ENCODE peak calls at places on chromosomes 12 and 14, in four cellular contexts. V is K562, J is HL-60, B is GM12878. F is an unnamed sample.

GRCh38 chr12:13288501-13288900 is 92.0 kb downstream of the EMP1 start:
- DNase-seq in J (no peak), B (no peak), V (peak; percentile 38), F (no peak)

GRCh38 chr14:23028800-23029199 is 5.9 kb downstream of the PSMB5 start:
- DNase-seq in V (no peak), B (no peak), J (no peak), F (no peak)

GRCh38 chr12:127381043-127381668 is 885.8 kb upstream of the TMEM132C start:
- DNase-seq in V (peak; percentile 83), B (no peak), J (peak; percentile 5), F (peak; percentile 65)

GRCh38 chr12:64103821-64104220 is 118.3 kb downstream of the KICS2 start:
- DNase-seq in V (no peak), B (no peak), J (no peak), F (no peak)

GRCh38 chr12:58804749-58805148 is 115.6 kb downstream of the LRIG3 start:
- DNase-seq in B (no peak), V (peak; percentile 13), J (no peak), F (no peak)

GRCh38 chr14:53249059-53249458 is 95.9 kb upstream of the DDHD1 start:
- DNase-seq in V (no peak), B (no peak), J (no peak), F (no peak)

GRCh38 chr12:15527201-15527782 is 205.0 kb downstream of the PTPRO start:
- DNase-seq in J (no peak), B (no peak), V (no peak), F (no peak)

GRCh38 chr14:74618078-74618952 is 6.3 kb upstream of the LTBP2 start:
- DNase-seq in B (no peak), V (no peak), J (peak; percentile 81), F (no peak)

GRCh38 chr14:50039734-50040400 is 76.5 kb downstream of the VCPKMT start:
- DNase-seq in V (no peak), B (no peak), J (peak; percentile 84), F (no peak)

GRCh38 chr14:73965206-73965605 is 15.1 kb downstream of the COQ6 start:
- DNase-seq in J (no peak), V (no peak), B (no peak), F (no peak)

GRCh38 chr14:71693373-71693772 is 238.9 kb upstream of the RGS6 start:
- DNase-seq in J (no peak), B (no peak), V (no peak), F (no peak)

GRCh38 chr12:21894792-21895392 is 46.3 kb downstream of the ABCC9 start:
- DNase-seq in V (no peak), J (no peak), B (no peak), F (no peak)

GRCh38 chr12:104049278-104050257 is at the start of gene GLT8D2:
- DNase-seq in V (no peak), B (no peak), J (no peak), F (no peak)

GRCh38 chr12:46831335-46832083 is 5.7 kb upstream of the SLC38A4 start:
- DNase-seq in B (no peak), J (no peak), V (no peak), F (no peak)

GRCh38 chr12:1527789-1528188 is 66.6 kb downstream of the FBXL14 start:
- DNase-seq in J (no peak), B (no peak), V (no peak), F (no peak)

GRCh38 chr14:29763342-29763858 is 164.2 kb downstream of the PRKD1 start:
- DNase-seq in J (no peak), B (no peak), V (no peak), F (no peak)

GRCh38 chr12:42957136-42957535 is 367.6 kb upstream of the PRICKLE1 start:
- DNase-seq in B (no peak), J (no peak), V (no peak), F (no peak)

GRCh38 chr12:51076235-51076930 is 7.0 kb downstream of the CSRNP2 start:
- DNase-seq in V (no peak), B (no peak), J (peak; percentile 26), F (no peak)

GRCh38 chr12:42798811-42799438 is 209.4 kb upstream of the PRICKLE1 start:
- DNase-seq in V (no peak), J (no peak), B (no peak), F (no peak)

GRCh38 chr12:5524116-5524768 is 92.3 kb downstream of the NTF3 start:
- DNase-seq in J (no peak), V (no peak), B (no peak), F (no peak)

GRCh38 chr12:9148926-9149325 is 33.2 kb upstream of the A2M start:
- DNase-seq in B (no peak), V (no peak), J (no peak), F (no peak)

GRCh38 chr12:93402333-93403311 is 24.9 kb downstream of the NUDT4 start:
- DNase-seq in B (no peak), J (no peak), V (no peak), F (no peak)

DNA sequence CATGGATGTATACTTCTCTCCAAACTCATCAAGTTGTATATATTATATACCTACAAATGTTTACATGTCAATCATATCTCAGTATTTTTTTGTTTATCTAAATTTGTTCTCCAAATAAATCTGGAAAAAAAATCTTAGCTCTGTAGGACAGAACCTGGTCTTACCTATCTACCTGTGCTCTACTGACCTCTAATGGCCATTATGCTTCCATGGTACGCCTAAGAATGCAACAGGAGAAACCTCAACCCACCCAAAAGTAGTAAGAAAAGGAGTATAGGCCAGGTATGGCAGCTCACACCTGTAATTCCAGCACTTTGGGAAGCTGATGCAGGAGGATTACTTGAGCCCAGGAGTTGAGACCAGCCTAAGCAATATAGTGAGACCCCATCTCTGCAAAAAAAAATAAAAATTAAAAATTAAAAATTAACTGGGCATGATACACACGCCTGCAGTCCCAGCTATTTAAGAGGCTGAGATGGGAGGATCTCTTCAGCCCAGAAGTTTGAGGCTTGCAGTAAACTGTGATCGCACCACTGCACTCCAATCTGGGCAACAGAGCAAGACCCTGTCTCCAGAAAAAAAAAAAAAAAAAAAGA is 8.7 kb downstream of the OR11H4 start:
- DNase-seq in V (peak; percentile 8), B (no peak), J (no peak), F (no peak)
- TF ChIP-seq SPI1 in V (no peak), B (no peak), J (no peak), F (no peak)

DNA sequence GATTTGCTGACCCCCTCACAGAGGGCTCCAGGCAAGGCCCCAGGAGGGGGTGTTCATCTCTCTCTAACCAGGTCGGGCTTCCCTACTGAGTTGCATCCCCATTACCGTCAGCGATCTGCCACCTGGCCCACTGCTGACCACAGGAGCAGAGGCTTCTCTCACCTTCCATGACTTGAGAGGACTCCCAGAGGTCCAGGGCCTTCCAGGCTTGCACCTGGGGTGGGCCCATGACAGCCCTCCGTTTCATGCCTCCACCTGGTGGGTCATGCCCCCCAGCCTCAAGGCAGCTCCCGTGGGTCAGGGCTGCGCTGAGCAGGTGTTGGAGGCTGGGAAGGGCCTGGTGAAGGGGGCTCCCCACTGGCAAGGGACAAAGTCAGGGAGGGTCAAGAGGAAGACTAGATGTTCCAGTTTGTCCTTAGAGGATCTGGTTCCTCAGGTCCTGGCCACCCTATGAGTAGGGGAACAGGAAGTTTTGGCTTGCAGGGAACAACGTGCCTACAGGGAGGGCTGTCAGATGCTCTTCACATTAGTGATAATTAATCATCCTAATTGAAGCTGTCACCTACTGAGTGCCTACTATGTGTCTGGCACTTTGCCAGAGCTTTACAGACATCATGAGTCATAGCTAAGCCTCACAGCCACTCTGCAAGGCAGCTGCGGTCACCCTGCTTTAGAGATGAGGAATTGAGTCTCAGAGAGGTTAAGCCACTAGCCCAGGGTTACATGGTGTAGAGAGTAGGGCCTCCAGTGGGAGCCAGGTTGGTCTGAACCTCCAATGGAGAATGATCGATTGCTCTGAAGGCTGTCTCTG is 13.8 kb downstream of the NFKBIA start:
- DNase-seq in J (no peak), B (no peak), V (peak; percentile 56), F (no peak)
- TF ChIP-seq SPI1 in J (no peak), B (no peak), V (no peak), F (no peak)

GRCh38 chr12:77060883-77061240 is 4.5 kb downstream of the E2F7 start:
- DNase-seq in J (no peak), V (no peak), B (peak; percentile 53), F (no peak)

GRCh38 chr12:77065361-77066204 is at the start of gene E2F7:
- DNase-seq in B (peak; percentile 56), J (peak; percentile 83), V (peak; percentile 100), F (peak; percentile 90)

GRCh38 chr12:77062396-77062795 is 3.0 kb downstream of the E2F7 start:
- DNase-seq in J (no peak), V (no peak), B (no peak), F (no peak)

GRCh38 chr12:77064891-77065360 is 443 bp downstream of the E2F7 start:
- DNase-seq in J (no peak), B (no peak), V (no peak), F (no peak)

GRCh38 chr12:77062846-77063461 is 2.4 kb downstream of the E2F7 start:
- DNase-seq in B (peak; percentile 64), J (no peak), V (no peak), F (no peak)
- TF ChIP-seq SPI1 in B (no peak), J (no peak), V (no peak), F (no peak)

DNA sequence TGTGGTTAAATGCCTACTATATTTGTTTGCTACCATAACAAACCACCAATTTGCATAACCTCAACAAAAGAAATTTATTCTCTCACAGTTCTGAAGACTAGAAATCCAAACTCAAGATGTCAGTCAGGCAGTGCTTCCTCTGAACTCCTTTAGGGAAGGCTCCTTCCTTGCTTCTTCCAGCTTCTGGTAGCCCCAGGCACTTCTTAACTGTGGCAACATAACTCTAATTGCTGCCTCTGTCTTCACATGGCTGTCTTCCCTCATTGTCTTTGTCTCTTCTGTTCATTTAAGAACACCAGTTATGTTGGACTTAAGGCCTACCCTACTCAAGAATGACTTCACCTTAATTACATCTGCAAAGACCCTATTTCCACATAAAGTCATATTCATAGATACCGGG is 206.9 kb downstream of the SYT1 start:
- DNase-seq in J (no peak), V (no peak), B (no peak), F (no peak)
- TF ChIP-seq SPI1 in J (no peak), V (no peak), B (no peak), F (no peak)

DNA sequence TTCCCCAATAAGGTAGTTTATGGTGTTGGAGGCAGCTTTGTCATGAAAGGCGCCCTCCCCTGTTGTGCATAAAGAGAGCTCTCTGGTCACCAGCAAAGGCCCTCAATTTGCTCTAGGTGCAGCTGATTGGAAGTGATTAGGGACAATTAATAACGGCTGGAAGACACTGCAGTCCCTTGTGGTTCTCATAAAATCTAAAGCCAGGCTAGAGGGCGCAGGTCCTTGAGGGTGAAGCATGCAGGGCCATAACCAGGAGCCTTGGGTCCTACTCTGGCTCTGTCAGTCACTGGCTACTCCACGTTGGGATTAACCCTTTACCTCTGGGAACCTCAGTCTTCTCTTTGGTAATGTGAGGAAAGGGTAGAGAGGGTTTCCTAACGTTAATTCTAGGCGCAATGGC is 1.9 kb downstream of the DAAM1 start:
- DNase-seq in B (no peak), V (peak; percentile 9), J (peak; percentile 14), F (no peak)
- TF ChIP-seq SPI1 in B (no peak), V (no peak), J (no peak), F (no peak)

GRCh38 chr14:105388110-105388951 is 10.0 kb upstream of the TEX22 start:
- DNase-seq in B (no peak), J (peak; percentile 75), V (no peak), F (no peak)
- TF ChIP-seq SPI1 in B (no peak), J (peak; percentile 26), V (no peak), F (no peak)

GRCh38 chr14:89041245-89041585 is 216.8 kb downstream of the TTC8 start:
- DNase-seq in J (no peak), V (no peak), B (no peak), F (no peak)
- TF ChIP-seq SPI1 in J (no peak), V (no peak), B (no peak), F (no peak)

GRCh38 chr14:88868558-88869159 is 44.2 kb downstream of the TTC8 start:
- DNase-seq in J (peak; percentile 4), B (no peak), V (no peak), F (peak; percentile 1)
- TF ChIP-seq SPI1 in J (no peak), B (no peak), V (no peak), F (no peak)

F was measured in GM12891.